ENCODE peak calls at places on chromosomes 7 and 10, in seven cellular contexts. L is choroid plexus epithelial cell, S is A549, A is foreskin fibroblast, H is H9, T is spleen, D is AG09319. U is an unnamed sample.

GRCh38 chr7:104960741-104961479 is 53.1 kb upstream of the KMT2E start:
- DNase-seq in L (peak; percentile 77), T (no peak), D (no peak), H (no peak), A (peak; percentile 70), S (no peak), U (no peak)

GRCh38 chr7:10940748-10941358 is 32.8 kb upstream of the PHF14 start:
- DNase-seq in D (no peak), T (no peak), H (no peak), A (no peak), S (peak; percentile 9), L (no peak), U (no peak)

GRCh38 chr10:58064714-58065528 is 202.8 kb downstream of the IPMK start:
- DNase-seq in T (no peak), L (peak; percentile 82), A (peak; percentile 24), H (peak; percentile 41), S (peak; percentile 24), D (peak; percentile 23), U (no peak)

GRCh38 chr10:132117146-132117545 is 51.4 kb downstream of the JAKMIP3 start:
- DNase-seq in S (no peak), H (no peak), T (peak; percentile 47), A (no peak), D (no peak), L (no peak), U (no peak)

GRCh38 chr10:98332623-98333269 is 64.8 kb upstream of the LOXL4 start:
- DNase-seq in S (no peak), D (no peak), T (peak; percentile 27), L (no peak), H (no peak), A (no peak), U (no peak)

GRCh38 chr10:129678186-129678585 is 211.1 kb downstream of the MGMT start:
- DNase-seq in T (no peak), D (no peak), A (no peak), L (no peak), H (no peak), S (no peak), U (no peak)

GRCh38 chr7:87564290-87564963 is 36.3 kb downstream of the ABCB1 start:
- DNase-seq in S (peak; percentile 9), L (peak; percentile 21), D (no peak), A (no peak), T (no peak), H (peak; percentile 75), U (no peak)

GRCh38 chr10:131936756-131937155 is 35.9 kb downstream of the PPP2R2D start:
- DNase-seq in T (peak; percentile 45), L (no peak), D (no peak), S (no peak), A (no peak), H (no peak), U (no peak)

GRCh38 chr10:75209325-75210192 is 1.0 kb upstream of the VDAC2 start:
- DNase-seq in H (no peak), A (peak; percentile 80), S (no peak), L (peak; percentile 78), D (peak; percentile 65), T (peak; percentile 95), U (peak; percentile 85)

GRCh38 chr10:8245131-8246117 is 190.9 kb downstream of the GATA3 start:
- DNase-seq in D (no peak), L (no peak), A (no peak), T (no peak), H (no peak), S (no peak), U (no peak)

GRCh38 chr10:30778769-30779168 is 149.2 kb upstream of the LYZL2 start:
- DNase-seq in L (no peak), T (no peak), A (no peak), H (no peak), S (no peak), D (no peak), U (no peak)

GRCh38 chr7:53292341-53292740 is 256.9 kb downstream of the POM121L12 start:
- DNase-seq in H (no peak), L (no peak), S (no peak), T (no peak), D (no peak), A (no peak), U (no peak)

GRCh38 chr7:102927303-102927933 is 14.6 kb downstream of the LRRC17 start:
- DNase-seq in H (no peak), D (no peak), L (no peak), S (no peak), T (no peak), A (no peak), U (no peak)

GRCh38 chr10:71077796-71078453 is 134.4 kb upstream of the UNC5B start:
- DNase-seq in T (peak; percentile 42), D (no peak), H (no peak), S (no peak), L (no peak), A (no peak), U (peak; percentile 62)

GRCh38 chr7:150799156-150799555 is 1.0 kb downstream of the TMEM176B start:
- DNase-seq in L (no peak), A (no peak), S (no peak), D (no peak), H (no peak), T (no peak), U (no peak)

GRCh38 chr7:83947260-83947659 is 247.3 kb downstream of the SEMA3A start:
- DNase-seq in H (peak; percentile 71), S (peak; percentile 6), T (no peak), L (peak; percentile 20), D (no peak), A (no peak), U (no peak)

GRCh38 chr10:71608863-71609768 is 110.5 kb downstream of the C10orf105 start:
- DNase-seq in S (peak; percentile 63), H (peak; percentile 89), D (peak; percentile 25), A (peak; percentile 31), T (peak; percentile 91), L (peak; percentile 80), U (peak; percentile 88)

GRCh38 chr10:125005312-125006187 is 63.6 kb downstream of the ZRANB1 start:
- DNase-seq in L (no peak), T (peak; percentile 56), A (no peak), S (no peak), H (no peak), D (no peak), U (no peak)

GRCh38 chr7:69624842-69625637 is 26.8 kb downstream of the AUTS2 start:
- DNase-seq in L (no peak), H (peak; percentile 54), T (no peak), D (no peak), S (no peak), A (no peak), U (no peak)
- TF ChIP-seq CTCF in L (no peak), H (no peak), T (no peak), D (no peak), S (no peak), A (no peak), U (no peak)

GRCh38 chr10:82148764-82149163 is 273.8 kb downstream of the NRG3 start:
- DNase-seq in D (no peak), H (no peak), S (no peak), L (peak; percentile 11), T (no peak), A (no peak), U (no peak)

DNA sequence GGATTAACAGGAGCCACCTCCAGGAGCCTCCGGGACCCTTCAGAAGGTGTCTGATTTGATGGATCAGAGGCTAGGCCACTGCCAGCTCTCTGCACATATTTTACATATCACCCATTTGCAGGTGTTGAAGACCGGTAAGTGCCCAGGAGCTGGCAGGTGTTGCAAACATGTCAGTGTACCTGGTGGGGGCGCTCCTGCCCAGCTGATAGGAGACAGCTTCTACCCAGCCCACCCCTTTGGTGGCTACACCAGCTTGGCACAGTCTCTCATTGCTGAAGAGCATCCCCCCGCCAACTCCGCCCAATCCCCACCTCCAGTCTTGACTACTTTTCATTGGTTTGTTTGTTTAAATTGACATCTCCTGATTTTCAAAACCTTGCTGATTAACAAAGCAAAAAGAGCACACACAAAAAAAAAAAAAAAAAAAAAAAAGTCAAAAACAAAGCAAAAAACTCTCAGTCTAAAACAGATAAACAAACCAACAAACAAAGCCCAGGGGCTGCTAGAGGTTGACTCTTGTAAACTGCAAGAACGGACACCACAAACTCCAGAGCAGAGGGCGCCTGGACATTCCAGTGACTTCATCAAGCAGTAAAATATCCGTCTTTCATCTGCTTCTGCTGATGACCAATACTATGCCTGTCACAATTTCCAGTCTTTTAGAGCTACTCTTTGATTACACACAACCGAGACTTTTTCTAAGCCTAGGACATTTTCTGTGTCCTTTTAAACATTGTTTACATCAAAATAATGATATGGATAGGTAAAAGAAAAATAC is 275.3 kb downstream of the NRG3 start:
- DNase-seq in T (no peak), L (peak; percentile 38), S (no peak), H (peak; percentile 95), D (no peak), A (peak; percentile 6), U (no peak)
- TF ChIP-seq CTCF in T (no peak), L (peak; percentile 56), S (no peak), H (peak; percentile 86), D (no peak), A (no peak), U (peak; percentile 20)

GRCh38 chr7:2481195-2481594 is 5.0 kb upstream of the GRIFIN start:
- DNase-seq in H (no peak), S (no peak), L (no peak), A (no peak), D (no peak), T (no peak), U (no peak)

GRCh38 chr7:2484868-2485267 is 8.7 kb upstream of the GRIFIN start:
- DNase-seq in H (no peak), S (no peak), D (no peak), L (no peak), A (no peak), T (no peak), U (no peak)

GRCh38 chr7:2483495-2483894 is 7.3 kb upstream of the GRIFIN start:
- DNase-seq in T (no peak), H (no peak), L (no peak), A (no peak), S (no peak), D (no peak), U (no peak)

GRCh38 chr7:2480071-2480410 is 3.8 kb upstream of the GRIFIN start:
- DNase-seq in D (no peak), T (no peak), S (no peak), H (no peak), L (peak; percentile 22), A (no peak), U (no peak)

DNA sequence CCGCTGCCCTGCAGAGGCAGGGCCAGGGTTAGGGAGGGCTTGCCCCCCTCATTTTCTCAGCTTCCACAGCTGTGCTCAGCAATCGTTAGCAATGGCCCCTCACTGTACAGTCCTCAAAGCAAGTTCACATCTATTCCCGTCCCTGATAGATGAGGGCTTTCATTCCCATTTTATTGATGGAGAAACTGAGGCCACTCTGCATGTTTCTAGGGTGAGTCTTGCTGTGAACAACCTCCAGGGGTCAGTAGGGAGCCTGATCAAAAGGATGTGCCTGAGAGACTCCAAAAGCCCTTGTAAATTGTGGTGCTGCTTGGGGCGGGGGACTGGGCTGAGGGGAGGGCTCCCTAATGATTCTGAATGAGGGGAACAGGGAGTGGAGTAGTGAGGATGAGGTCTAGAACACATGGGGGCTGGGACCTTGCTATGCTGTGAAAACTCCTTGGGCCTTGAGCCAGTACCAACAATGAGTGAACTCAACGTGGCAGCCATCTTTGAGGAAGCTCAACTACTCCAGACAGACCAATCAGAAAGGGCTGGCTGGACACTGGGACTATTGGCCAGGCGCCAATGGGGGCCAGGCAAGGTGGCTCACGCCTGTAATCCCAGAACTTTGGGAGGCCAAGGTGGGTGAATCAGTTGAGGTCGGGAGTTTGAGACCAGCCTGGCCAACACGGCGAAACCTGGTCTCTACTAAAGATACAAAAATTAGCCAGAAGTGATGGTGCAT is 6.7 kb upstream of the GRIFIN start:
- DNase-seq in D (no peak), H (no peak), T (no peak), S (no peak), A (no peak), L (peak; percentile 20), U (no peak)
- TF ChIP-seq CTCF in D (no peak), H (no peak), T (no peak), S (peak; percentile 5), A (no peak), L (no peak), U (no peak)

GRCh38 chr10:15775513-15775912 is 55.8 kb upstream of the ITGA8 start:
- DNase-seq in T (no peak), A (peak; percentile 77), H (no peak), S (no peak), L (peak; percentile 83), D (peak; percentile 20), U (no peak)
- TF ChIP-seq CTCF in T (no peak), A (no peak), H (no peak), S (no peak), L (no peak), D (no peak), U (no peak)